ENCODE peak calls at places on chromosome 2, in nine cellular contexts. X is fibroblast of pulmonary artery, E is PC-3, G is GM12865, Y is GM23338, P is HL-60, J is testis, W is choroid plexus epithelial cell, B is fibroblast of the aortic adventitia. D is an unnamed sample.

GRCh38 chr2:166661391-166661790 is 167.3 kb upstream of the SCN7A start:
- DNase-seq in X (no peak), E (no peak), G (no peak), Y (no peak), P (no peak), J (no peak), W (no peak), B (no peak), D (no peak)

GRCh38 chr2:140526575-140526974 is 1604.2 kb downstream of the LRP1B start:
- DNase-seq in X (peak), E (peak), G (no peak), Y (peak), P (no peak), J (no peak), W (peak), B (peak), D (peak)

GRCh38 chr2:179460530-179460929 is 195.9 kb upstream of the SESTD1 start:
- DNase-seq in X (peak), E (peak), G (no peak), Y (no peak), P (no peak), J (no peak), W (peak), B (peak), D (peak)

GRCh38 chr2:202158796-202159195 is 79.6 kb downstream of the SUMO1 start:
- DNase-seq in X (peak), E (peak), G (no peak), Y (no peak), P (no peak), J (peak), W (peak), B (peak), D (peak)

GRCh38 chr2:237471457-237472186 is 15.4 kb upstream of the MLPH start:
- DNase-seq in X (no peak), E (peak), G (peak), Y (peak), P (no peak), J (peak), W (peak), B (peak), D (peak)

GRCh38 chr2:162123806-162124758 is 28.0 kb downstream of the GCG start:
- DNase-seq in X (peak), E (peak), G (peak), Y (peak), P (no peak), J (no peak), W (peak), B (peak), D (peak)

GRCh38 chr2:239165206-239165831 is 235.5 kb downstream of the HDAC4 start:
- DNase-seq in X (no peak), E (no peak), G (no peak), Y (no peak), P (no peak), J (no peak), W (no peak), B (no peak), D (no peak)

GRCh38 chr2:148981350-148981749 is 57.1 kb upstream of the LYPD6B start:
- DNase-seq in X (peak), E (peak), G (no peak), Y (no peak), P (no peak), J (peak), W (no peak), B (no peak), D (no peak)

GRCh38 chr2:42769583-42770287 is 5.8 kb upstream of the OXER1 start:
- DNase-seq in X (no peak), E (no peak), G (no peak), Y (no peak), P (no peak), J (no peak), W (no peak), B (no peak), D (no peak)

GRCh38 chr2:128624425-128624795 is 305.7 kb upstream of the HS6ST1 start:
- DNase-seq in X (no peak), E (no peak), G (no peak), Y (no peak), P (no peak), J (no peak), W (no peak), B (no peak), D (no peak)

GRCh38 chr2:175621847-175622246 is 380.2 kb downstream of the LNPK start:
- DNase-seq in X (no peak), E (no peak), G (no peak), Y (no peak), P (no peak), J (no peak), W (no peak), B (no peak), D (no peak)

GRCh38 chr2:3324404-3325281 is 53.0 kb downstream of the EIPR1 start:
- DNase-seq in X (no peak), E (no peak), G (no peak), Y (no peak), P (no peak), J (no peak), W (no peak), B (no peak), D (no peak)

GRCh38 chr2:17590342-17590911 is 49.9 kb downstream of the VSNL1 start:
- DNase-seq in X (no peak), E (no peak), G (no peak), Y (peak), P (no peak), J (no peak), W (no peak), B (no peak), D (no peak)

GRCh38 chr2:102048465-102048864 is 56.7 kb downstream of the IL1R2 start:
- DNase-seq in X (peak), E (no peak), G (no peak), Y (no peak), P (no peak), J (peak), W (peak), B (no peak), D (peak)

GRCh38 chr2:112187805-112188596 is 49.8 kb downstream of the FBLN7 start:
- DNase-seq in X (peak), E (peak), G (peak), Y (no peak), P (no peak), J (no peak), W (peak), B (no peak), D (no peak)

GRCh38 chr2:189579585-189579984 is 1.0 kb downstream of the SLC40A1 start:
- DNase-seq in X (peak), E (no peak), G (no peak), Y (no peak), P (peak), J (no peak), W (peak), B (peak), D (no peak)

GRCh38 chr2:286774-287392 is 1.0 kb downstream of the ALKAL2 start:
- DNase-seq in X (peak), E (no peak), G (no peak), Y (peak), P (no peak), J (no peak), W (peak), B (no peak), D (no peak)

GRCh38 chr2:84532291-84532690 is 16.0 kb downstream of the DNAH6 start:
- DNase-seq in X (no peak), E (peak), G (no peak), Y (no peak), P (no peak), J (no peak), W (no peak), B (no peak), D (no peak)

GRCh38 chr2:177348090-177348489 is 44.5 kb upstream of the AGPS start:
- DNase-seq in X (no peak), E (no peak), G (no peak), Y (no peak), P (no peak), J (no peak), W (no peak), B (no peak), D (no peak)

GRCh38 chr2:175037941-175038340 is 32.8 kb upstream of the CHN1 start:
- DNase-seq in X (no peak), E (no peak), G (no peak), Y (no peak), P (no peak), J (no peak), W (no peak), B (no peak), D (no peak)

GRCh38 chr2:96869281-96869823 is 528 bp downstream of the SEMA4C start:
- DNase-seq in X (peak), E (peak), G (no peak), Y (peak), P (no peak), J (peak), W (peak), B (peak), D (peak)

GRCh38 chr2:128473175-128474013 is 154.7 kb upstream of the HS6ST1 start:
- DNase-seq in X (peak), E (no peak), G (peak), Y (peak), P (peak), J (peak), W (peak), B (peak), D (peak)

GRCh38 chr2:188529710-188530109 is 238.0 kb downstream of the GULP1 start:
- DNase-seq in X (no peak), E (no peak), G (no peak), Y (no peak), P (no peak), J (no peak), W (no peak), B (no peak), D (no peak)

GRCh38 chr2:133975676-133976428 is 278.0 kb upstream of the MGAT5 start:
- DNase-seq in X (no peak), E (no peak), G (peak), Y (no peak), P (no peak), J (no peak), W (no peak), B (no peak), D (no peak)

GRCh38 chr2:74267068-74267467 is 68.7 kb downstream of the MTHFD2 start:
- DNase-seq in X (no peak), E (peak), G (peak), Y (peak), P (no peak), J (no peak), W (no peak), B (no peak), D (no peak)

GRCh38 chr2:217491271-217491670 is 511.5 kb downstream of the TNS1 start:
- DNase-seq in X (peak), E (no peak), G (no peak), Y (no peak), P (no peak), J (no peak), W (no peak), B (no peak), D (no peak)

GRCh38 chr2:30373881-30374302 is 73.2 kb upstream of the LCLAT1 start:
- DNase-seq in X (peak), E (peak), G (no peak), Y (no peak), P (no peak), J (no peak), W (no peak), B (peak), D (peak)

GRCh38 chr2:129738799-129739198 is 240.7 kb upstream of the RAB6C start:
- DNase-seq in X (no peak), E (no peak), G (no peak), Y (no peak), P (no peak), J (no peak), W (no peak), B (no peak), D (no peak)

GRCh38 chr2:220779918-220780317 is 792.2 kb downstream of the EPHA4 start:
- DNase-seq in X (peak), E (peak), G (no peak), Y (no peak), P (no peak), J (peak), W (peak), B (peak), D (peak)

GRCh38 chr2:46298522-46299351 is 1.5 kb downstream of the EPAS1 start:
- DNase-seq in X (peak), E (peak), G (no peak), Y (peak), P (no peak), J (peak), W (peak), B (peak), D (peak)

GRCh38 chr2:100184055-100184737 is 41.8 kb upstream of the AFF3 start:
- DNase-seq in X (no peak), E (no peak), G (no peak), Y (no peak), P (peak), J (no peak), W (no peak), B (peak), D (no peak)

GRCh38 chr2:27379840-27380625 is 501 bp downstream of the ZNF513 start:
- DNase-seq in X (peak), E (peak), G (peak), Y (peak), P (peak), J (peak), W (peak), B (peak), D (peak)

GRCh38 chr2:67070826-67071225 is 326.3 kb upstream of the ETAA1 start:
- DNase-seq in X (no peak), E (no peak), G (no peak), Y (no peak), P (no peak), J (no peak), W (no peak), B (no peak), D (no peak)

GRCh38 chr2:54329482-54330225 is 73.6 kb upstream of the TSPYL6 start:
- DNase-seq in X (peak), E (peak), G (no peak), Y (no peak), P (no peak), J (no peak), W (no peak), B (peak), D (peak)

GRCh38 chr2:58798787-58799186 is 557.7 kb upstream of the FANCL start:
- DNase-seq in X (no peak), E (no peak), G (no peak), Y (no peak), P (no peak), J (no peak), W (no peak), B (no peak), D (no peak)

GRCh38 chr2:28997847-28998735 is 17.0 kb downstream of the TOGARAM2 start:
- DNase-seq in X (no peak), E (no peak), G (no peak), Y (no peak), P (no peak), J (no peak), W (no peak), B (no peak), D (no peak)

GRCh38 chr2:156480376-156480775 is 44.2 kb downstream of the GPD2 start:
- DNase-seq in X (no peak), E (no peak), G (no peak), Y (no peak), P (no peak), J (no peak), W (no peak), B (no peak), D (no peak)

GRCh38 chr2:17871639-17872038 is 6.8 kb upstream of the KCNS3 start:
- DNase-seq in X (no peak), E (no peak), G (no peak), Y (no peak), P (no peak), J (no peak), W (no peak), B (no peak), D (no peak)

GRCh38 chr2:165087933-165088901 is 115.6 kb downstream of the SCN3A start:
- DNase-seq in X (no peak), E (no peak), G (no peak), Y (no peak), P (no peak), J (no peak), W (no peak), B (no peak), D (no peak)
- TF ChIP-seq CTCF in X (no peak), E (no peak), G (no peak), Y (no peak), P (no peak), J (no peak), W (no peak), B (no peak), D (no peak)

DNA sequence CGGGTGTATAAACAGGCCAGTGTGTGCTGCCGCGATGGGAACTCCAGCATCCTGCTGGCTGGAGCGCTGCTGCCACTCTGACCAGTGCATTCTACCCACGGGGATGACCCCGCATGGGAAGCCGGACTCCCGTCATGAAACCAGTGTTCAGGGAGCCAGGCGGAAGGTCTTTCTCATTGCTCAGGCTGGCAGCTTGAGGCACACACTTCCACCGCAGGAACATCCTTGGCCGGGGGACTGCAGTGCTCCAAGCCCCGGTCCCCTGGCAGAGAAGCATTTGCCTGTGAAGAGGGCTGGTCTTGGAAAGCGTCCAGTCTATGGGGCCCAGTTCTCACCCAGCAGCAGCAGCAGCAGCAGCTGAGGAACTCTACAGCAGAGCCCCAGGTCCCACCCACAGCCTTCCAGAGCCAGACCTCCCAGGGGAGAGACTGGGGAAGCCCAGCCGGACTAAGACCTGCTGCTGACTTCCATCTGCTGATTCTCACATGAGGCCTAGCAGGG is 235.9 kb downstream of the KLHL29 start:
- DNase-seq in X (peak), E (no peak), G (no peak), Y (no peak), P (no peak), J (peak), W (peak), B (peak), D (peak)
- H3K4me3 ChIP-seq in X (no peak), E (no peak), G (no peak), Y (no peak), P (no peak), J (no peak), W (no peak), B (no peak), D (no peak)

DNA sequence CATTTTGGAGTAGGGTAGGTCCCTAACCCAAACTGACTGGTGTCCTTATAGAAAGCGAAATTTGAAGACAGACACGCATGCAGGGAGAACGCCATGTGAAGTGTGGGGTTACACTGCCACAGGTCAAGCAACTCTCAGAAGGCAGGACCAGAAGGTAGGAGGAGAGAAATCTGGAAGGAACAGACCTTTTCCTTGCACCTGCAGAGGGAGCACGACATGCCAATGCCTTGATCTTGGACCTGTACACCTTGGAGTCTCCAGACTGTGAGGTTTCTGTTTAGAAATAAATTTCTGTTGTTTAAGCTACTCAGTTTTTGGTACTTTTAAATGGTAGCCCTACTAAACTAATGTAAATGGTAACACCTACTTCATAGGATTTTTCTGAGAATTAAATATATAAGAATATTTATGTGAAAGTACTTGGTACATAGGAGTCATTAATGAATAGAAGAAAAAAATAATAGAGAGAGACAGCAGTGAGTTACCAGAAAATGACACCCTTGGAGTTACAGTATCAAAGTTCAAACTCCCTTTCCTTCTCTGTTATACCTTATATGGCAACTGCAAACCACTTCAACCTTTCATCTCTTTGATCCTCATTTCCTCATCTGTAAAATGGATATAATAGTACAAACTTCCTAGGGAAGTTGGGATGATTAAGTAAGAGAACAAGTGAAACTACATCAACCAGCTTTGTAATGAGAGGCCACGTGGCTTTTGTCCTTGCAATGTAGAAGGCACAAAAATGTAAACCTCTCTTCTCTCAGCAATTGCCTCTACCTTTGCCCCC is 184.9 kb upstream of the PARD3B start:
- DNase-seq in X (no peak), E (no peak), G (no peak), Y (no peak), P (no peak), J (no peak), W (no peak), B (no peak), D (no peak)
- TF ChIP-seq CTCF in X (no peak), E (peak), G (no peak), Y (no peak), P (no peak), J (no peak), W (no peak), B (no peak), D (no peak)

GRCh38 chr2:219252570-219252899 is 508 bp upstream of the TUBA4B start:
- DNase-seq in X (no peak), E (no peak), G (no peak), Y (no peak), P (no peak), J (no peak), W (no peak), B (no peak), D (no peak)

GRCh38 chr2:219252900-219253752 is at the start of gene TUBA4B:
- DNase-seq in X (peak), E (peak), G (peak), Y (peak), P (no peak), J (no peak), W (no peak), B (no peak), D (no peak)

GRCh38 chr2:219251656-219252055 is 1.4 kb upstream of the TUBA4B start:
- DNase-seq in X (no peak), E (no peak), G (no peak), Y (no peak), P (no peak), J (no peak), W (no peak), B (no peak), D (no peak)

GRCh38 chr2:219250044-219250781 is 2.8 kb upstream of the TUBA4B start:
- DNase-seq in X (peak), E (no peak), G (no peak), Y (no peak), P (no peak), J (no peak), W (no peak), B (no peak), D (no peak)

GRCh38 chr2:219252084-219252483 is 959 bp upstream of the TUBA4B start:
- DNase-seq in X (no peak), E (peak), G (peak), Y (no peak), P (no peak), J (no peak), W (no peak), B (no peak), D (no peak)
- H3K4me3 ChIP-seq in X (no peak), E (peak), G (peak), Y (peak), P (peak), J (no peak), W (no peak), B (no peak), D (no peak)

GRCh38 chr2:235638541-235639192 is 144.8 kb downstream of the AGAP1 start:
- DNase-seq in X (no peak), E (peak), G (no peak), Y (peak), P (no peak), J (no peak), W (no peak), B (no peak), D (no peak)
- TF ChIP-seq CTCF in X (peak), E (peak), G (no peak), Y (peak), P (no peak), J (no peak), W (peak), B (no peak), D (no peak)

GRCh38 chr2:183037281-183037659 is 987 bp downstream of the NCKAP1 start:
- DNase-seq in X (peak), E (peak), G (no peak), Y (no peak), P (no peak), J (no peak), W (peak), B (peak), D (peak)

GRCh38 chr2:183037660-183038340 is 457 bp downstream of the NCKAP1 start:
- DNase-seq in X (no peak), E (peak), G (peak), Y (peak), P (no peak), J (peak), W (no peak), B (no peak), D (no peak)

GRCh38 chr2:183034806-183035205 is 3.5 kb downstream of the NCKAP1 start:
- DNase-seq in X (no peak), E (no peak), G (no peak), Y (peak), P (no peak), J (no peak), W (peak), B (peak), D (peak)

GRCh38 chr2:183035298-183035953 is 2.8 kb downstream of the NCKAP1 start:
- DNase-seq in X (peak), E (peak), G (no peak), Y (no peak), P (no peak), J (no peak), W (peak), B (peak), D (peak)

GRCh38 chr2:183035954-183036669 is 2.1 kb downstream of the NCKAP1 start:
- DNase-seq in X (no peak), E (no peak), G (peak), Y (no peak), P (no peak), J (no peak), W (no peak), B (no peak), D (no peak)
- H3K4me3 ChIP-seq in X (peak), E (peak), G (no peak), Y (peak), P (no peak), J (no peak), W (peak), B (peak), D (peak)

D was measured in astrocyte of the spinal cord.